ENCODE peak calls at places on chromosomes 4 and X, in ten cellular contexts. D is heart left ventricle, P is astrocyte, O is cardiac muscle cell, F is transverse colon, I is lung, C is prostate gland, Z is fibroblast of lung, S is A549, E is right atrium auricular region. N is an unnamed sample.

GRCh38 chrX:103170216-103170615 is 44.7 kb upstream of the BEX4 start:
- DNase-seq in D (no peak), P (peak), O (no peak), F (no peak), I (no peak), C (no peak), Z (peak), S (no peak), E (no peak), N (no peak)

GRCh38 chr4:138217567-138217966 is 24.6 kb downstream of the SLC7A11 start:
- DNase-seq in D (peak), P (no peak), O (no peak), F (no peak), I (no peak), C (no peak), Z (no peak), S (no peak), E (no peak), N (no peak)

GRCh38 chr4:13765535-13765934 is 138.0 kb upstream of the BOD1L1 start:
- DNase-seq in D (no peak), P (no peak), O (no peak), F (no peak), I (no peak), C (no peak), Z (no peak), S (no peak), E (no peak), N (no peak)

GRCh38 chr4:154779362-154779947 is 1.6 kb upstream of the RBM46 start:
- DNase-seq in D (no peak), P (peak), O (peak), F (no peak), I (no peak), C (no peak), Z (peak), S (peak), E (no peak), N (no peak)

GRCh38 chrX:104343408-104344129 is 88.8 kb upstream of the ESX1 start:
- DNase-seq in D (no peak), P (peak), O (peak), F (peak), I (peak), C (no peak), Z (peak), S (peak), E (no peak), N (no peak)

GRCh38 chr4:92234393-92235176 is 69.2 kb upstream of the GRID2 start:
- DNase-seq in D (no peak), P (peak), O (no peak), F (no peak), I (no peak), C (peak), Z (peak), S (peak), E (no peak), N (no peak)

GRCh38 chr4:3303445-3303824 is 10.6 kb downstream of the RGS12 start:
- DNase-seq in D (no peak), P (no peak), O (no peak), F (no peak), I (no peak), C (no peak), Z (no peak), S (no peak), E (no peak), N (no peak)

GRCh38 chrX:53317365-53318069 is 36.1 kb upstream of the IQSEC2 start:
- DNase-seq in D (peak), P (peak), O (peak), F (peak), I (peak), C (peak), Z (peak), S (peak), E (peak), N (no peak)

GRCh38 chr4:93764647-93765246 is 63.8 kb upstream of the ATOH1 start:
- DNase-seq in D (no peak), P (peak), O (peak), F (no peak), I (no peak), C (peak), Z (peak), S (peak), E (no peak), N (no peak)

GRCh38 chr4:57501715-57502114 is 391.5 kb upstream of the IGFBP7 start:
- DNase-seq in D (peak), P (peak), O (no peak), F (no peak), I (no peak), C (no peak), Z (peak), S (peak), E (no peak), N (no peak)

GRCh38 chrX:120457766-120458180 is 11.3 kb downstream of the LAMP2 start:
- DNase-seq in D (no peak), P (peak), O (no peak), F (no peak), I (no peak), C (peak), Z (peak), S (no peak), E (no peak), N (no peak)

GRCh38 chr4:81622474-81623198 is 150.9 kb upstream of the RASGEF1B start:
- DNase-seq in D (no peak), P (no peak), O (no peak), F (no peak), I (no peak), C (no peak), Z (no peak), S (no peak), E (no peak), N (no peak)

GRCh38 chr4:7554885-7555284 is 120.2 kb upstream of the PSAPL1 start:
- DNase-seq in D (no peak), P (no peak), O (no peak), F (no peak), I (no peak), C (no peak), Z (no peak), S (no peak), E (no peak), N (no peak)

GRCh38 chr4:20618729-20619128 is 81.5 kb upstream of the PACRGL start:
- DNase-seq in D (no peak), P (no peak), O (peak), F (no peak), I (no peak), C (no peak), Z (no peak), S (no peak), E (no peak), N (no peak)

GRCh38 chr4:187499961-187500360 is 495.6 kb upstream of the ZFP42 start:
- DNase-seq in D (no peak), P (no peak), O (no peak), F (no peak), I (no peak), C (no peak), Z (no peak), S (no peak), E (no peak), N (no peak)

GRCh38 chrX:34956915-34957314 is 14.3 kb downstream of the FAM47B start:
- DNase-seq in D (no peak), P (peak), O (no peak), F (no peak), I (no peak), C (no peak), Z (peak), S (peak), E (no peak), N (no peak)

GRCh38 chr4:40564004-40564403 is 65.7 kb downstream of the RBM47 start:
- DNase-seq in D (no peak), P (no peak), O (no peak), F (no peak), I (no peak), C (no peak), Z (peak), S (no peak), E (no peak), N (no peak)

GRCh38 chrX:140355922-140356321 is 148.9 kb downstream of the SOX3 start:
- DNase-seq in D (no peak), P (no peak), O (peak), F (no peak), I (peak), C (no peak), Z (no peak), S (no peak), E (no peak), N (no peak)

GRCh38 chr4:94961420-94961819 is 203.7 kb downstream of the BMPR1B start:
- DNase-seq in D (no peak), P (no peak), O (no peak), F (no peak), I (no peak), C (no peak), Z (no peak), S (peak), E (no peak), N (no peak)

GRCh38 chr4:43864616-43865146 is 583.9 kb downstream of the KCTD8 start:
- DNase-seq in D (no peak), P (no peak), O (no peak), F (no peak), I (no peak), C (no peak), Z (no peak), S (no peak), E (no peak), N (no peak)

GRCh38 chr4:104726002-104726401 is 231.3 kb upstream of the CXXC4 start:
- DNase-seq in D (no peak), P (no peak), O (no peak), F (no peak), I (no peak), C (no peak), Z (no peak), S (no peak), E (no peak), N (no peak)

GRCh38 chr4:37666625-37667071 is 19.5 kb downstream of the RELL1 start:
- DNase-seq in D (no peak), P (peak), O (no peak), F (peak), I (peak), C (no peak), Z (peak), S (peak), E (no peak), N (no peak)

GRCh38 chrX:68853665-68854251 is 24.9 kb downstream of the EFNB1 start:
- DNase-seq in D (no peak), P (no peak), O (no peak), F (no peak), I (no peak), C (no peak), Z (no peak), S (no peak), E (no peak), N (no peak)

GRCh38 chr4:73669410-73670183 is 49.4 kb upstream of the RASSF6 start:
- DNase-seq in D (no peak), P (no peak), O (no peak), F (no peak), I (no peak), C (no peak), Z (no peak), S (no peak), E (no peak), N (no peak)

GRCh38 chr4:124890522-124890921 is 178.0 kb upstream of the ANKRD50 start:
- DNase-seq in D (no peak), P (peak), O (no peak), F (no peak), I (no peak), C (no peak), Z (peak), S (no peak), E (no peak), N (no peak)

GRCh38 chr4:92266521-92266920 is 37.2 kb upstream of the GRID2 start:
- DNase-seq in D (no peak), P (no peak), O (no peak), F (no peak), I (no peak), C (no peak), Z (no peak), S (no peak), E (no peak), N (no peak)

DNA sequence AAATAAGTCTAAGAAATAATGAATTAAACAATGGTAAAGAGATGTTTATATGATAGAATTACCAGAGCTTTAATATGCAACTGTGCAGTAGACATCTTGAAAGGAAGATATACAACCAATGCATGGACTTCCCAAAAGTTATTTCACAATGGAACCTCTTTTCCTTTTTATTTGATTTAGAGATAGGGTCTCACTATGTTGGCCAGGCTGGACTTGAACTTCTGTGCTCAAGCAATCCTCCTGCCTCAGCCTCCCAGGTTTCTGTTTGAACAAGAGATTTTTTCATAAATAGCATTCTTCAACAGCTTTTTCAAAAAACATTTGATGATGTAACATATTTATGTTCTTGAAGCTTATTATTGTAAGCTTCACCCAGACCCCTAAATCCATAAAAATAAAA is 72.0 kb downstream of the LRBA start:
- DNase-seq in D (no peak), P (no peak), O (no peak), F (no peak), I (no peak), C (no peak), Z (no peak), S (no peak), E (no peak), N (no peak)
- H3K27ac ChIP-seq in D (no peak), P (no peak), O (no peak), F (no peak), I (no peak), C (no peak), Z (no peak), S (no peak), E (no peak), N (no peak)

DNA sequence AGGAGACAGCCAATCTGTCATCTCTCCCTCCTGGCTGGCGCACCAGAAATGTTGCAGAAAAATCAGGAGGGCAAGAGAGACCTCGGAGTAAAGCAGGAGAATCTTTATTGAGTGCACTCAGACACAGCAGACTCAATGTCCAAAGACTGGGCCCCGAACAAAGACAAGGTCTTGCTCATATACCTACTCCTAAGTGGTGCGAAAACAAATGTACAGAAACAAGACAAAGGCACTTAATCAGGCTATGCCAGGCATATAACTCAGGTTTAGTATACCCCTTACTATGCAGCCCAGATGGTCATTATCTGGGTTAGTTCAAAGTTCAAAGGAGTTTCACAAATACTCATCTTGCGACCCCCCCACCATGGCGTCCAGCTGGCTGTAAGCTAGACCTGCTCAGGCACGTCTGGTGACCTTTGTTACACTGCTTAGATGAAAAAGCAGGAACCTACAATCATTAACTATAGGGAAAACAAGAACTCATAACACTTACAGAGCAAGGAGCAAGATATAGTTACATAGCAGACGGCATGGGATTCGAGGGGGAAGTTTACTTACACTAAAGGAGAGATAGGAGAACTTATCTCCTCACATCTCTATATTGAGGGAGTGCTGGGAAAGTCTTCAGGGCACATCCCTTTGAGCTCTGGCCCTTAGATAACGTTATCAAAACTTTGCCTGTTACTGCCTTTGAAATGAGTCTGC is 27.5 kb downstream of the SULT1E1 start:
- DNase-seq in D (no peak), P (no peak), O (no peak), F (peak), I (no peak), C (no peak), Z (no peak), S (peak), E (no peak), N (no peak)
- H3K4me3 ChIP-seq in D (no peak), P (no peak), O (no peak), F (no peak), I (no peak), C (no peak), Z (no peak), S (no peak), E (no peak), N (no peak)

GRCh38 chrX:45557390-45557789 is 356.7 kb upstream of the DIPK2B start:
- DNase-seq in D (no peak), P (no peak), O (no peak), F (no peak), I (no peak), C (no peak), Z (no peak), S (peak), E (no peak), N (no peak)
- TF ChIP-seq CTCF in D (no peak), P (no peak), O (peak), F (no peak), I (no peak), C (no peak), Z (no peak), S (no peak), E (no peak), N (no peak)

GRCh38 chr4:68466751-68467150 is 19.5 kb downstream of the TMPRSS11E start:
- DNase-seq in D (no peak), P (peak), O (no peak), F (no peak), I (no peak), C (no peak), Z (peak), S (no peak), E (no peak), N (no peak)
- H3K27ac ChIP-seq in D (no peak), P (peak), O (no peak), F (no peak), I (no peak), C (no peak), Z (no peak), S (peak), E (no peak), N (no peak)

DNA sequence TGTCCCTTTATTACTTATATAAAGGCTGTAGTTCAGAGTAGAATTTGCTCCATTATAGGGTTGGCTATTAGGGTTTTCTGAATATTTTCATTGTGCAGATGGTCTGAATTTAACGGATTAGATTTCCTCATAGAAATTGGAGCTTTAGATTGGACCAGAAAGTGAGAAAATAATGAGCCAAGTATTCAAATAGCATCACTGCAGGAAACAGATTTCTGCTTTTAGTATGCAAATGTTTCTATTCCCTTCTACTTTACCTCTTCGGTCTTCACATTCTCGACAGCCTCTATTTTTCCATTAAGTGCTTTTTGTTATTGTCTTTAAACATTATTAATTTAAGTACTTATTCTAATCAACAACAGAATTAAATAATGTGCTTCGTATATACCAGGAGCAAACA is 55.4 kb downstream of the TRIM2 start:
- DNase-seq in D (no peak), P (no peak), O (no peak), F (no peak), I (no peak), C (no peak), Z (no peak), S (no peak), E (no peak), N (no peak)
- H3K4me3 ChIP-seq in D (no peak), P (no peak), O (no peak), F (no peak), I (no peak), C (no peak), Z (no peak), S (no peak), E (no peak), N (no peak)

GRCh38 chrX:112148397-112148796 is 65.8 kb upstream of the TRPC5 start:
- DNase-seq in D (no peak), P (no peak), O (no peak), F (no peak), I (no peak), C (no peak), Z (no peak), S (no peak), E (no peak), N (no peak)

GRCh38 chrX:112147206-112147605 is 64.6 kb upstream of the TRPC5 start:
- DNase-seq in D (no peak), P (no peak), O (peak), F (no peak), I (no peak), C (no peak), Z (peak), S (peak), E (no peak), N (no peak)
- TF ChIP-seq CTCF in D (no peak), P (peak), O (peak), F (no peak), I (no peak), C (no peak), Z (no peak), S (peak), E (peak), N (peak)

GRCh38 chr4:122541996-122542395 is 78.9 kb downstream of the IL21 start:
- DNase-seq in D (no peak), P (no peak), O (no peak), F (no peak), I (no peak), C (no peak), Z (no peak), S (no peak), E (no peak), N (no peak)
- H3K27ac ChIP-seq in D (no peak), P (peak), O (no peak), F (no peak), I (no peak), C (no peak), Z (no peak), S (no peak), E (no peak), N (no peak)

GRCh38 chrX:47482065-47482511 is 934 bp downstream of the ZNF41 start:
- DNase-seq in D (no peak), P (no peak), O (no peak), F (no peak), I (no peak), C (no peak), Z (no peak), S (no peak), E (no peak), N (no peak)

GRCh38 chrX:47482512-47483309 is at the start of gene ZNF41:
- DNase-seq in D (peak), P (peak), O (peak), F (peak), I (peak), C (peak), Z (peak), S (peak), E (peak), N (peak)

GRCh38 chrX:47483310-47484268 is 567 bp upstream of the ZNF41 start:
- DNase-seq in D (peak), P (peak), O (peak), F (peak), I (no peak), C (peak), Z (peak), S (peak), E (no peak), N (no peak)

GRCh38 chrX:47481160-47481559 is 1.9 kb downstream of the ZNF41 start:
- DNase-seq in D (no peak), P (no peak), O (no peak), F (no peak), I (no peak), C (no peak), Z (no peak), S (no peak), E (no peak), N (no peak)

DNA sequence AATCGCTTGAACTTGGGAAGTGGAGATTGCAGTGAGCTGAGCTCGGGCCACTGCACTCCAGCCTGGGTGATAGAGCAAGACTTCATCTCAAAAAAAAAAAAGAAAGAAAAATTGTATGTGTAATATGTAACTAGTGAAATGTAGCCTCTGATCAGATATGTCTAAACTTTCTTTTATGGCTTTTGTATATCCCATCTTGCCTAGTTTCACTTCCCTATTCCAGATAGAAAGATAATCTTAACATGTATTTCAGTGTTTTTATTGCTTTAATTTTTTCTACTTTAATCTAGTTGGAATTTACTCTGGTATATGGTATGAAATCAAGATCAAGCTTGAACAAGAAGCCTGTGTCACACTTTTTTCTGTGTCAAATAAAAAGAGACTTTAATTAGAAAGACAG is 1.9 kb upstream of the ZNF41 start:
- DNase-seq in D (no peak), P (no peak), O (no peak), F (no peak), I (no peak), C (no peak), Z (no peak), S (no peak), E (no peak), N (no peak)
- H3K4me3 ChIP-seq in D (no peak), P (no peak), O (no peak), F (no peak), I (no peak), C (no peak), Z (peak), S (no peak), E (no peak), N (no peak)